ENCODE peak calls at places on chromosome 21, in seven cellular contexts. W, X, Z, L, E, T and F are unnamed samples.

GRCh38 chr21:21547368-21547953 is 549.3 kb downstream of the NCAM2 start:
- DNase-seq in W (no peak), X (no peak), Z (no peak), L (no peak), E (no peak), T (no peak), F (no peak)

GRCh38 chr21:36549470-36549869 is 69.5 kb upstream of the CLDN14 start:
- DNase-seq in W (no peak), X (no peak), Z (no peak), L (no peak), E (no peak), T (no peak), F (no peak)

GRCh38 chr21:31576428-31576827 is 83.1 kb upstream of the SOD1 start:
- DNase-seq in W (no peak), X (no peak), Z (no peak), L (no peak), E (no peak), T (no peak), F (no peak)

GRCh38 chr21:42653492-42654061 is at the start of gene PDE9A:
- DNase-seq in W (no peak), X (no peak), Z (no peak), L (no peak), E (peak), T (no peak), F (peak)

GRCh38 chr21:16302851-16303282 is 573.1 kb downstream of the USP25 start:
- DNase-seq in W (no peak), X (no peak), Z (peak), L (peak), E (no peak), T (peak), F (no peak)

GRCh38 chr21:37281993-37282392 is 14.9 kb upstream of the VPS26C start:
- DNase-seq in W (no peak), X (no peak), Z (no peak), L (no peak), E (no peak), T (no peak), F (peak)

GRCh38 chr21:41630249-41630648 is 122.3 kb upstream of the TMPRSS2 start:
- DNase-seq in W (no peak), X (no peak), Z (peak), L (no peak), E (no peak), T (peak), F (no peak)

GRCh38 chr21:38984982-38985422 is 179.3 kb downstream of the ETS2 start:
- DNase-seq in W (no peak), X (no peak), Z (no peak), L (no peak), E (no peak), T (peak), F (no peak)

GRCh38 chr21:42258150-42258884 is 39.4 kb downstream of the ABCG1 start:
- DNase-seq in W (peak), X (peak), Z (peak), L (peak), E (peak), T (peak), F (peak)

GRCh38 chr21:40640427-40640826 is 206.5 kb downstream of the DSCAM start:
- DNase-seq in W (no peak), X (no peak), Z (no peak), L (no peak), E (no peak), T (no peak), F (no peak)

GRCh38 chr21:42148584-42148983 is 70.4 kb upstream of the ABCG1 start:
- DNase-seq in W (no peak), X (no peak), Z (no peak), L (no peak), E (no peak), T (no peak), F (no peak)

GRCh38 chr21:38988211-38989096 is 182.7 kb downstream of the ETS2 start:
- DNase-seq in W (no peak), X (no peak), Z (no peak), L (no peak), E (no peak), T (no peak), F (peak)

GRCh38 chr21:44024895-44025353 is 12.8 kb downstream of the TRAPPC10 start:
- DNase-seq in W (no peak), X (no peak), Z (peak), L (peak), E (peak), T (peak), F (peak)

GRCh38 chr21:44295163-44295601 is 4.7 kb upstream of the PFKL start:
- DNase-seq in W (no peak), X (no peak), Z (no peak), L (no peak), E (no peak), T (no peak), F (no peak)

GRCh38 chr21:21247441-21247840 is 249.2 kb downstream of the NCAM2 start:
- DNase-seq in W (no peak), X (no peak), Z (no peak), L (no peak), E (no peak), T (no peak), F (no peak)

GRCh38 chr21:15301014-15301413 is 236.2 kb upstream of the NRIP1 start:
- DNase-seq in W (no peak), X (no peak), Z (no peak), L (peak), E (peak), T (peak), F (peak)

GRCh38 chr21:40146201-40146890 is 279.1 kb downstream of the PCP4 start:
- DNase-seq in W (no peak), X (no peak), Z (no peak), L (no peak), E (no peak), T (no peak), F (no peak)

GRCh38 chr21:39073717-39074116 is 109.5 kb downstream of the PSMG1 start:
- DNase-seq in W (no peak), X (no peak), Z (no peak), L (no peak), E (no peak), T (no peak), F (no peak)

GRCh38 chr21:18772404-18772803 is 368.8 kb upstream of the TMPRSS15 start:
- DNase-seq in W (no peak), X (no peak), Z (no peak), L (no peak), E (no peak), T (no peak), F (no peak)

GRCh38 chr21:25512095-25513086 is 94.9 kb downstream of the MRPL39 start:
- DNase-seq in W (no peak), X (no peak), Z (no peak), L (no peak), E (no peak), T (no peak), F (no peak)

GRCh38 chr21:42829954-42830353 is 49.4 kb downstream of the WDR4 start:
- DNase-seq in W (no peak), X (no peak), Z (no peak), L (no peak), E (no peak), T (no peak), F (no peak)

GRCh38 chr21:38814126-38815059 is 8.7 kb downstream of the ETS2 start:
- DNase-seq in W (no peak), X (peak), Z (no peak), L (no peak), E (peak), T (no peak), F (peak)

GRCh38 chr21:33234618-33235520 is 5.1 kb downstream of the IFNAR2 start:
- DNase-seq in W (no peak), X (no peak), Z (no peak), L (no peak), E (peak), T (no peak), F (no peak)
- H3K4me3 ChIP-seq in W (no peak), X (no peak), Z (no peak), L (no peak), E (no peak), T (no peak), F (no peak)

DNA sequence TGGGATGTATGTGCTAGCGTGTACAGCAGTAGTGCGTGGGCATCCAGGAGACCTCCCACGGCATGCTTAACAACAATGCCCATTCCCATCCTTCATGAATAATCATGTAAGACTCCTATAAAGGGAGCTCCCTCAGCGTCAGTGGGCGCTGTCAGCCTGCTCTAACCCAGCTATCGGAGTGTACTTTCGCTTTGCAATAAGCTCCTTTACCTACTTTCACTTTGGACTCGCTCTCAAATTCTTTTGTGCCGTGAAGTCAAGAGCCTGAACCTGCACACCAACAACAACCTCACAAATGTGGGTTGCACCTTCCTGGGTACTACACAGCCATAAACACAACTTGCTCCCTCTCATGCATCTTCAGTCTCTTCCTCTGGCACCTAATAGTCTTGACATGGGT is 114.8 kb upstream of the PAXBP1 start:
- DNase-seq in W (no peak), X (no peak), Z (no peak), L (no peak), E (no peak), T (no peak), F (no peak)
- H3K4me3 ChIP-seq in W (no peak), X (no peak), Z (no peak), L (no peak), E (no peak), T (no peak), F (no peak)

GRCh38 chr21:26965567-26966359 is 1.1 kb downstream of the ADAMTS5 start:
- DNase-seq in W (peak), X (no peak), Z (peak), L (peak), E (peak), T (peak), F (peak)

GRCh38 chr21:26966360-26966977 is 419 bp downstream of the ADAMTS5 start:
- DNase-seq in W (no peak), X (no peak), Z (no peak), L (peak), E (peak), T (peak), F (no peak)

GRCh38 chr21:26964379-26964778 is 2.5 kb downstream of the ADAMTS5 start:
- DNase-seq in W (peak), X (no peak), Z (no peak), L (peak), E (peak), T (peak), F (peak)

GRCh38 chr21:26965091-26965566 is 1.8 kb downstream of the ADAMTS5 start:
- DNase-seq in W (no peak), X (no peak), Z (no peak), L (no peak), E (no peak), T (no peak), F (no peak)

DNA sequence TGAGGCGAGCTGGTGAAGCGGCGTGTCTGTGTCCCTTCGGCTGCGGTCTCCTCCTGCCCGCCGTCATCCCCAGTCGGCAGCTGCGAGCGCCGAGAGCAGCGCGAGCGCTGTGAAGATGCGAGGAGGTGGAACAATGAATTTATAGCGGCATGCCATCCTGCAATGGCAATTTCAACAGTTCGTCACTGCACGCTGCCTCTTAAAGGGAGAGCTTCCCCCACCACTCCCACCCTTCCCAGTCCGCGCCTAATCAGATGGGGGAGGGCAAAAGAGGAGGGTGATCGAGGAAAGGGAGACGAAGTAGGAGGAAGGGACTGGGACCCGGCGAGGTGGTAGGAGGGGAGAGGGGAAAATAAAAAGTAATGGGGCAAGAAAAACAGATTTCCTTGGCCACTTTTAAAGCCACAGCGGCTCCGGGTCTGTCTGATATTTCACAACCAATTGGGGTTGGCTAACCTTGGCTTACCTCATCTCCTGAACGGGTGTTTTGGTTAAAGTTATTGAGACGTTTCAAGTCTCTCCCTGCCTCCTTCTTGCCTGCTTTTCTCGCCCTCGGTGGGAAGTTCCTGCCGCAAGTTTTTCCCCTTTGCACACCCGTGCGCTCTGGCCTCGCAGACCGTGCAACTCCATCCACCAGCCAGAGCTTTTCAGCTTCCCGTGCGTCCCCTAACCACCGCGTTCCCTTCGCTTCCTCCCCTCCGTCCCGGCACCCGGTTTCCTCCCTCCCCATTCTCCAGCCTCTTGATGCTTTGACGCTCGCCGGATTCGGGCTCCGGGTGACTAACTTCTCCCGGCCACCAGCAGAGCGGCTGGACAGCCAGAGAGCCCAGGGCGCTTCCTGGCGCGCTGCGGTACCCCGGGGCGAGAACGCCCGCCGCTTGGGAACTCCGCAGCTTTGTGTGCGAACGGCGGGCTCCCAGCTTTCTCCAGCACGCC is at the start of gene ADAMTS5:
- DNase-seq in W (peak), X (no peak), Z (peak), L (peak), E (peak), T (peak), F (peak)
- H3K4me3 ChIP-seq in W (peak), X (peak), Z (peak), L (peak), E (peak), T (peak), F (peak)

DNA sequence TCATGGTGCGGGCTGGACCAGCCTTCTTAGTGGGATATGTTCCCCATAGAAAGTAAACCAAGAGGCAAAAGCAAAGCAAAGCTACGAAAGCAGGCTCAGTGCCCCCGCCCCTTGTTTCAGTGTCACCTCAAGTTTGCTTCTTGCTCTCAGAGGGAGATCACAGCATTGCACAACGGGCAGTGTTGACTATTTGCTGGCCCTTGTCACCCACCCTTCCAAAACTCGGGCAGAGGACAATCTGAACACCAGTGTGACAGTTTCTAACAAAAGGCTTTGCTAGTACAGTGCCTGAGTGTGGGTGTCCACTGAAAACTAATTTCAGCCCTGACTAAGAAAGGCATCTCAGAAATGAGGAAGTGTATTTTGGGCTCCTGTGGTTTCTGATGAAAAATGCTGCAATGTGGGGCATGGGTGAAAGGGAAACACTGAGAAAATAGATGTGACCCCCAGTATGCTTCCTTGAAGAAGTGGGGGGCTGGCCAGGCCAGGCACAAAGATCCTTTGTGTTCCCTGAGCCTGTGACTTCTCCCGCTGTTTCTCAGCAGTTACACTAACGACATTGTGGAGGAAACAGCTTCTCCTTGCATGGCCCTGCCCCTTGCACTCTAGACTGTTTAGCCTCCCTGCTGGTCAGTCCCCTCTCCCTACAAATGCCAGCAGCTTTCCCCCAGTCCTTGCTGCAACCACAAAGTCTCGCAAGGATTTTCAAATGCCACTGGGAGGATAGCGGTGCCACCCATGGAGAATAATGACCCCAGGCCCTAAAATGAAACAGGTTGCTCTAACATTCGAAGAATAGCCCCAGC is 33.3 kb upstream of the KCNE1 start:
- DNase-seq in W (no peak), X (peak), Z (no peak), L (peak), E (peak), T (peak), F (peak)
- H3K4me3 ChIP-seq in W (no peak), X (no peak), Z (no peak), L (no peak), E (no peak), T (no peak), F (no peak)

DNA sequence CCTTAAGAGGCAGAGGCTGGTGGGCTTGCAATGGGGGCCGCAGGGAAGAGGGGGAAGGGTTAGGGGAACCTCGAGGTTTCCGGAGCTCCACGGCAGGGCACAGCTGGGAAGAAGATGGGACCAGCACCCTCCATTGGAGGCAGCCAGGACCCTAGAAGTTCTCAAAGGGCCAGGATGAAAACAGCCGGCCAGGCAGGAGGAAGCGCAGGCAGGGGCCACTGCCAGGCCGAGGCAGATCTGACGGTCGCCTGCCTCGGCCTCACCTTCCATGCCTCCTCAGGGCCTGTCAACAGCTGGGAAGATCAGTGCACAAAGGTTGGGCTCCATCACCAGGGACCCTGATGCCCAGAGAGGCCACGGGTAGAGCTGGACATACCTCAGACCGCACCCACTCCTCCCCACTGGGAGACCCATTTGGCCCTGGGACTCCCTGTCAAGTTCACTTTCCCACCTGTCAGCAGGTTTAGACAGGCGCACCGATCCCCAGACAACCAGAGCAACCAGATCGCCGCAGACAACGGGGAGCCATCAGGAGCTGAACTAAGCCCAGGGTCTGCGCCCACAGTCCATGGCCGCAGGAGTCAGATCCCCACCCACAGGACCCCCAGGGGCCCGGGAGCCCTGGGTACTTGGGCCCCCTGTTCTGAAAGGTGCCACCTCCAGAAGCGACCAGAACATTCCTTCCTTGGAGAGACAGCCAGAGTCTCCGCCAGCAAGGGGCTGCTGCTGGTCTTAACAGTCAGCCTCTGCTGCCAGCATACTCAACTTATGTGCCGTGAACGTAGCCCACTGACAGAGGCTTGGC is 2.2 kb downstream of the SLC19A1 start:
- DNase-seq in W (peak), X (no peak), Z (no peak), L (peak), E (no peak), T (no peak), F (no peak)
- H3K4me3 ChIP-seq in W (no peak), X (no peak), Z (no peak), L (no peak), E (no peak), T (no peak), F (no peak)